ENCODE peak calls at places on chromosomes 7 and 10, in seven cellular contexts. N is tibial artery, H is neural progenitor cell, M is suprapubic skin, K is left lung, U is body of pancreas, G is coronary artery. T is an unnamed sample.

GRCh38 chr10:80471009-80471408 is 16.9 kb downstream of the TSPAN14 start:
- DNase-seq in U (no peak), M (no peak), G (no peak), K (no peak), N (no peak), H (no peak), T (peak)

GRCh38 chr7:135650831-135651573 is 11.3 kb upstream of the STMP1 start:
- DNase-seq in G (no peak), M (no peak), N (no peak), H (no peak), K (no peak), U (no peak), T (no peak)

GRCh38 chr10:113665352-113665751 is 1.5 kb upstream of the NRAP start:
- DNase-seq in G (no peak), H (no peak), U (no peak), M (no peak), N (no peak), K (no peak), T (no peak)

GRCh38 chr7:8052824-8053223 is 84.2 kb downstream of the GLCCI1 start:
- DNase-seq in G (no peak), U (no peak), N (no peak), K (no peak), M (no peak), H (no peak), T (no peak)

GRCh38 chr10:92222603-92223275 is 68.1 kb downstream of the CPEB3 start:
- DNase-seq in H (no peak), N (no peak), U (no peak), M (no peak), G (no peak), K (no peak), T (peak)

GRCh38 chr10:52004342-52004949 is 305.1 kb upstream of the CSTF2T start:
- DNase-seq in H (peak), G (no peak), U (no peak), M (no peak), K (no peak), N (no peak), T (peak)

GRCh38 chr7:6012355-6013104 is 3.5 kb downstream of the AIMP2 start:
- DNase-seq in M (no peak), H (no peak), U (no peak), N (peak), K (peak), G (no peak), T (no peak)

GRCh38 chr7:36084485-36085091 is 68.5 kb upstream of the EEPD1 start:
- DNase-seq in U (peak), N (peak), G (peak), M (no peak), H (peak), K (peak), T (peak)

GRCh38 chr7:7181519-7182155 is 707 bp upstream of the C1GALT1 start:
- DNase-seq in M (no peak), H (peak), G (no peak), N (peak), K (peak), U (peak), T (peak)

GRCh38 chr7:42414028-42414427 is 177.0 kb upstream of the GLI3 start:
- DNase-seq in U (no peak), M (no peak), H (no peak), N (no peak), G (no peak), K (no peak), T (peak)

GRCh38 chr7:155322530-155322929 is 24.9 kb downstream of the INSIG1 start:
- DNase-seq in H (no peak), G (no peak), N (no peak), M (no peak), K (no peak), U (no peak), T (no peak)

GRCh38 chr10:16520900-16521299 is 779 bp downstream of the C1QL3 start:
- DNase-seq in K (no peak), N (no peak), M (no peak), G (no peak), H (peak), U (peak), T (no peak)

GRCh38 chr10:124562425-124563060 is 100.9 kb downstream of the LHPP start:
- DNase-seq in U (no peak), N (peak), K (no peak), G (no peak), H (no peak), M (no peak), T (no peak)

GRCh38 chr7:108178393-108178792 is 48.2 kb upstream of the LAMB4 start:
- DNase-seq in K (no peak), H (no peak), M (no peak), U (peak), G (no peak), N (no peak), T (no peak)

GRCh38 chr7:91069146-91069545 is 195.1 kb upstream of the FZD1 start:
- DNase-seq in M (no peak), U (no peak), H (no peak), G (no peak), N (no peak), K (no peak), T (no peak)

GRCh38 chr7:112788778-112789343 is 1.3 kb downstream of the TMEM168 start:
- DNase-seq in G (no peak), M (no peak), N (no peak), H (no peak), U (no peak), K (no peak), T (peak)

GRCh38 chr10:75295901-75296441 is 60.2 kb upstream of the COMTD1 start:
- DNase-seq in U (peak), N (no peak), M (no peak), G (no peak), H (no peak), K (no peak), T (no peak)

GRCh38 chr7:87056346-87056745 is 3.1 kb downstream of the ELAPOR2 start:
- DNase-seq in N (no peak), K (no peak), M (no peak), H (no peak), U (no peak), G (no peak), T (no peak)

GRCh38 chr10:44917848-44918247 is 6.7 kb downstream of the TMEM72 start:
- DNase-seq in H (no peak), M (no peak), N (peak), U (no peak), G (no peak), K (no peak), T (no peak)

GRCh38 chr10:60141916-60142559 is 235.7 kb upstream of the CCDC6 start:
- DNase-seq in K (no peak), U (no peak), M (no peak), H (no peak), G (no peak), N (no peak), T (no peak)

GRCh38 chr7:46129831-46130230 is 208.8 kb upstream of the IGFBP3 start:
- DNase-seq in H (no peak), N (no peak), G (no peak), U (no peak), M (no peak), K (no peak), T (peak)

GRCh38 chr7:17095001-17095574 is 203.4 kb upstream of the AHR start:
- DNase-seq in N (peak), U (peak), H (no peak), K (peak), M (peak), G (no peak), T (peak)

GRCh38 chr10:18955041-18955440 is 93.6 kb upstream of the MALRD1 start:
- DNase-seq in H (no peak), G (no peak), N (no peak), M (no peak), U (no peak), K (no peak), T (no peak)

DNA sequence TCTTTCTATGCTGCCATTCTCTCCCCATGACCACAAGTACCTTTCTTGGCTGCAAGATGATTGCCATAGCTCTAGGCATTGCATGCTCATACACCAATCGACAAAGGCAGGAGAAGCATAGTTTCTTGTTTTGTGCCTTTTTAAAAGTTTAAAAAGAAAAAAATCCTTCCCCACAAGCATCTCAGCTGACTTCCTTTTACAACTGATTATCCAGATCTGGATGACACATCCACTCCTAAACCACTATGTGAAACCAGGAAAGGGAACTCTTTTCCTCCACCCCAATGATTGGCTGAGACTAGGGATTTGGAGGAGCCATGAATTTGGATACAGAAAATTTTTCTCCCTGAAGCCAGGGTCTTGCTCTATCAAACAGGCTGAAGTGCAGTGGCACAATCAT is 14.5 kb upstream of the LRRC4 start:
- DNase-seq in G (no peak), N (no peak), U (no peak), H (no peak), M (no peak), K (no peak), T (no peak)
- H3K27ac ChIP-seq in G (no peak), N (no peak), U (no peak), H (no peak), M (no peak), K (no peak), T (no peak)

DNA sequence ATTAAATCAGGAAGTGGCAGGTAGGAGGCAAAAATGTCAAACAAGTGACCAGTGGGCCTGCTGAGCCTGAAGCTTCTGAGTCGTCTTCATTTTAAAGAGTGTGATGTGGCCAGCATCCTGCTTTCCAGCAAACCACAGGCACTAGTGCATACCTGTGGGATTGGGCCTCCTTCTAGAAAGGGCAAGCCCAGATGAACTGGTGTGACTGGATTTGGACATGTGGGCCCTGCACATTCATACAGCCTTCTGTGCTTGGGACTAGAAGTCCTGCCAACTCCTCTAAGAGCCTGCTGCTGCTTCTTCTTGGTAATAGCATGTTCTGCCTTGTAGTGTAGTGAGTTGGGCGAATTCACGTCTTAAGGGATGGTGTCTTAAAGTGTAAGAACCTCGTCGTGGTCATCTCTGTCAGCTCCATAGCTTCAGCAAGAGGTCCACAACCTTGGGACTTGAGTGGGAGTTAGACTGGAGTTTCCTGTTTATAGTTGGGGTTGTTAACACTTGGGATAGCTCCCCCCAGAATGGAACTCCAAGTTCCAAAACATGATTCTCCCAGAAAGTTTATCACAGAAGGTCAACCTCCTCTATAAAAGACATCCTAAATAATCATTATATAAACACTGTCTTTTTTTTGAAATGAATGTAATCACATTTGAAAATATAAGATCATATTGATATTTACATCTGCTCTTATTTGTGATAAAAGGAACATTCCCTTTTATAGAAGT is 11.2 kb downstream of the BMPER start:
- DNase-seq in K (no peak), G (no peak), U (no peak), M (no peak), N (no peak), H (no peak), T (no peak)
- H3K27ac ChIP-seq in K (no peak), G (no peak), U (no peak), M (no peak), N (no peak), H (no peak), T (no peak)

DNA sequence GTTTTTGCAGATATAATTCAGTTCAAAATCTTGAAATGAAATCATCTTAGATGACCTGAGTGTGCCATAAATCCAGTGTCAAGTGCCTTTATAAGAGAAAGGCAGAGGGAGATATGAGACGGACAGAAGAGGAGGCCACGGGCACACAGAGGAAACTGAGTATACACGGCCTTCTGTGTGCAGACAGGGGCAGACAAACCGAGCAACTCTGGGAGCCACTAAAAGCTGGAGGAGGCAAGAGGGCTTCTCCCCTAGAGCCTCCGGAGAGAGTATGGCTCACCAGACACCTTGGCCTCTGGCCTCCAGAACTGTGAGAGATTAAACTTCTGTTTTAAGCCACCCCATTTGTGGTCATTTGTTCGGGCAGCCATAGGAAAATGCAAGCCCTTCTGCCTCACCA is 12.6 kb downstream of the TSPAN15 start:
- DNase-seq in U (no peak), N (no peak), M (no peak), G (no peak), K (no peak), H (no peak), T (no peak)
- H3K27ac ChIP-seq in U (no peak), N (no peak), M (no peak), G (no peak), K (peak), H (no peak), T (no peak)

GRCh38 chr10:71161429-71161828 is 50.9 kb upstream of the UNC5B start:
- DNase-seq in K (no peak), U (no peak), G (no peak), N (peak), H (no peak), M (no peak), T (no peak)
- H3K27ac ChIP-seq in K (no peak), U (no peak), G (no peak), N (no peak), H (no peak), M (no peak), T (no peak)

DNA sequence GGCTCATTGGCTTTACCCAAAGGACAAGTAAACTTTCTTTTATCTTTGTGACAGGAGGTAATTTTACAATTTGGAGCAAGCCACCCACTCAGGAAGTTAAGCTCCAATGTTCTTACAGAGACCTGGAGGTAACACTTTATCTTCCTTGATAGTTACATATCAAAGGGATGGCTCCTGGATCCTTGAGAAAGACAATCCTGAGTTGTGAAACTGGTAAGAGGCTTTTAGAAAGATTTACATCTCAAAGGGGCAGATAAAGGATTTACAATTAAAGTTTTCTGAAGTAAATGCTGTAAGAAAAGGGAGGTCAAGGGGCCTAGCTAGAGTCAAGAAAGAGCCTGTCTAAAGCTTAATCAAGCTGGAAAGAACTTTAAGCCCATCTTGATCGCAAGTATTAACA is 124.4 kb upstream of the ZNF804B start:
- DNase-seq in U (no peak), M (no peak), G (no peak), K (no peak), N (no peak), H (peak), T (no peak)
- H3K27ac ChIP-seq in U (no peak), M (no peak), G (no peak), K (no peak), N (no peak), H (peak), T (no peak)

GRCh38 chr7:55132550-55132889 is 113.7 kb downstream of the EGFR start:
- DNase-seq in M (no peak), K (no peak), H (no peak), G (no peak), N (no peak), U (no peak), T (no peak)

GRCh38 chr7:55135462-55135861 is 116.6 kb downstream of the EGFR start:
- DNase-seq in M (no peak), G (no peak), H (no peak), K (no peak), U (no peak), N (no peak), T (no peak)

GRCh38 chr7:55134786-55135185 is 116.0 kb downstream of the EGFR start:
- DNase-seq in H (no peak), N (no peak), K (no peak), G (no peak), U (no peak), M (no peak), T (no peak)

GRCh38 chr7:55132890-55133551 is 114.2 kb downstream of the EGFR start:
- DNase-seq in G (peak), K (no peak), M (no peak), U (peak), N (peak), H (no peak), T (peak)

GRCh38 chr7:55133630-55134392 is 115.0 kb downstream of the EGFR start:
- DNase-seq in K (peak), G (peak), U (no peak), N (peak), M (no peak), H (no peak), T (peak)
- H3K27ac ChIP-seq in K (peak), G (peak), U (no peak), N (peak), M (peak), H (no peak), T (peak)

T was measured in RWPE1.